ENCODE peak calls at places on chromosomes 3 and 15, in five cellular contexts. K is K562, H is HepG2, T is HCT116, X is GM12878. L is an unnamed sample.
A peak's percentile ranks its signal among the peaks of the same experiment; 100 is the strongest.

GRCh38 chr15:57376695-57377477 is 581 bp downstream of the CGNL1 start:
- DNase-seq in K (no peak), H (peak; percentile 66), T (no peak), X (no peak), L (no peak)

GRCh38 chr3:63774776-63775175 is 44.3 kb upstream of the C3orf49 start:
- DNase-seq in K (no peak), H (no peak), T (no peak), X (no peak), L (no peak)

GRCh38 chr15:60913901-60914300 is 315.2 kb downstream of the RORA start:
- DNase-seq in K (no peak), H (no peak), T (no peak), X (no peak), L (no peak)

GRCh38 chr3:110806924-110807323 is 264.7 kb upstream of the NECTIN3 start:
- DNase-seq in K (no peak), H (peak; percentile 4), T (no peak), X (no peak), L (no peak)

GRCh38 chr3:13715167-13715954 is 164.5 kb downstream of the WNT7A start:
- DNase-seq in K (no peak), H (no peak), T (no peak), X (no peak), L (peak; percentile 1)

GRCh38 chr3:148866261-148866660 is 1.2 kb downstream of the CPA3 start:
- DNase-seq in K (no peak), H (no peak), T (no peak), X (no peak), L (no peak)

GRCh38 chr3:122183521-122183892 is at the start of gene CASR:
- DNase-seq in K (no peak), H (no peak), T (no peak), X (no peak), L (no peak)

GRCh38 chr3:153513236-153513635 is 351.2 kb downstream of the RAP2B start:
- DNase-seq in K (peak; percentile 12), H (peak; percentile 3), T (peak; percentile 7), X (no peak), L (no peak)

GRCh38 chr3:107993771-107994170 is 97.1 kb downstream of the CD47 start:
- DNase-seq in K (no peak), H (no peak), T (no peak), X (no peak), L (no peak)

GRCh38 chr3:196689941-196690660 is 21.9 kb downstream of the CEP19 start:
- DNase-seq in K (no peak), H (no peak), T (no peak), X (no peak), L (no peak)

GRCh38 chr3:66598168-66598567 is 97.3 kb upstream of the LRIG1 start:
- DNase-seq in K (no peak), H (no peak), T (no peak), X (no peak), L (no peak)

GRCh38 chr15:75903331-75904240 is at the start of gene FBXO22:
- DNase-seq in K (peak; percentile 96), H (peak; percentile 82), T (peak; percentile 84), X (peak; percentile 68), L (peak; percentile 91)

GRCh38 chr3:99825239-99825638 is 7.6 kb downstream of the CMSS1 start:
- DNase-seq in K (peak; percentile 49), H (no peak), T (no peak), X (no peak), L (no peak)

GRCh38 chr3:162262145-162262544 is 765.5 kb downstream of the OTOL1 start:
- DNase-seq in K (no peak), H (no peak), T (no peak), X (no peak), L (no peak)

GRCh38 chr3:9776896-9777694 is 7.3 kb upstream of the CAMK1 start:
- DNase-seq in K (no peak), H (no peak), T (no peak), X (no peak), L (no peak)

GRCh38 chr3:171622126-171622525 is 161.9 kb upstream of the TNIK start:
- DNase-seq in K (no peak), H (no peak), T (no peak), X (no peak), L (no peak)

GRCh38 chr3:128878556-128879124 is 780 bp upstream of the ACAD9 start:
- DNase-seq in K (peak; percentile 51), H (peak; percentile 15), T (no peak), X (peak; percentile 8), L (peak; percentile 44)

GRCh38 chr3:142857056-142857455 is 31.8 kb downstream of the PCOLCE2 start:
- DNase-seq in K (peak; percentile 17), H (peak; percentile 57), T (peak; percentile 46), X (no peak), L (peak; percentile 65)

GRCh38 chr3:100850721-100851120 is 141.4 kb downstream of the TFG start:
- DNase-seq in K (no peak), H (no peak), T (no peak), X (no peak), L (no peak)

GRCh38 chr15:82850242-82850591 is 40.8 kb downstream of the WHAMM start:
- DNase-seq in K (no peak), H (no peak), T (no peak), X (no peak), L (peak; percentile 89)

GRCh38 chr15:63192604-63193206 is 3.3 kb downstream of the RAB8B start:
- DNase-seq in K (no peak), H (no peak), T (no peak), X (no peak), L (no peak)

GRCh38 chr15:93166675-93167074 is 77.7 kb upstream of the RGMA start:
- DNase-seq in K (no peak), H (no peak), T (no peak), X (no peak), L (no peak)

GRCh38 chr3:29763115-29763514 is 482.2 kb downstream of the RBMS3 start:
- DNase-seq in K (no peak), H (no peak), T (no peak), X (no peak), L (no peak)

GRCh38 chr3:120496278-120496975 is 45.6 kb upstream of the FSTL1 start:
- DNase-seq in K (no peak), H (no peak), T (no peak), X (no peak), L (no peak)

GRCh38 chr3:32570426-32571191 is at the start of gene DYNC1LI1:
- DNase-seq in K (peak; percentile 97), H (peak; percentile 80), T (peak; percentile 82), X (peak; percentile 65), L (peak; percentile 98)

GRCh38 chr3:103976931-103977339 is 1389.8 kb upstream of the ALCAM start:
- DNase-seq in K (no peak), H (peak; percentile 95), T (no peak), X (no peak), L (no peak)

GRCh38 chr15:78810377-78811123 is 714 bp downstream of the ADAMTS7 start:
- DNase-seq in K (peak; percentile 24), H (no peak), T (no peak), X (no peak), L (peak; percentile 85)

GRCh38 chr3:11553436-11554235 is 90.1 kb downstream of the VGLL4 start:
- DNase-seq in K (no peak), H (no peak), T (no peak), X (no peak), L (no peak)

GRCh38 chr3:17195192-17195611 is 310.4 kb downstream of the PLCL2 start:
- DNase-seq in K (no peak), H (no peak), T (no peak), X (peak; percentile 79), L (no peak)

GRCh38 chr3:47022540-47023161 is 43.2 kb downstream of the NBEAL2 start:
- DNase-seq in K (no peak), H (no peak), T (no peak), X (no peak), L (no peak)

GRCh38 chr3:123371859-123372767 is 76.8 kb downstream of the ADCY5 start:
- DNase-seq in K (no peak), H (no peak), T (no peak), X (no peak), L (no peak)

GRCh38 chr3:13711911-13712650 is 163.2 kb downstream of the FBLN2 start:
- DNase-seq in K (no peak), H (no peak), T (no peak), X (no peak), L (no peak)

GRCh38 chr15:48336940-48337339 is 5.7 kb downstream of the DUT start:
- DNase-seq in K (peak; percentile 51), H (peak; percentile 36), T (peak; percentile 8), X (no peak), L (peak; percentile 41)
- TF ChIP-seq CTCF in K (peak; percentile 62), H (peak; percentile 72), T (peak; percentile 8), X (peak; percentile 62), L (peak; percentile 55)

DNA sequence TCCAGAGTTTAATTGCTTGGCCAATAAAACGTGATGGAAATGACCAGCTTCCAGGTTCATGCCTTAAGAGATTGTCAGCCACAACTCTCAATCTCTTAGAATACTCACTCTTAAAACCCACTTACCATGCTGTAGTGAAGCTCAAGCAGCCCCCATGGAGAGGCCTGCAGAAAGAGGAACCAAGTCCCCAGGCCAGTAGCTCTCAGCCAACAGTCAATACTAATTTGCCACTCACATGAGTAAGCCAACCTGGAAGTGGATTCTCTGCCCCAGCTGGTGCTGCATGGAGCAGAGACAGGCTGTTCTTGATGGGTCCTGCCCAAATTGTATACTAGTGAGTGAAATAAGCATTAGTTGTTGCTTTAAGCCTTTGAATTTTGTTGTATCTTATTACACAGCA is 155.9 kb downstream of the OXSM start:
- DNase-seq in K (no peak), H (no peak), T (no peak), X (no peak), L (no peak)
- TF ChIP-seq ZBTB33 in K (no peak), H (no peak), T (no peak), X (no peak), L (no peak)

GRCh38 chr15:40584191-40584590 is 9.9 kb upstream of the KNL1 start:
- DNase-seq in K (no peak), H (no peak), T (no peak), X (no peak), L (no peak)

GRCh38 chr15:40578892-40579291 is 9.8 kb downstream of the RPUSD2 start:
- DNase-seq in K (no peak), H (no peak), T (no peak), X (no peak), L (no peak)

DNA sequence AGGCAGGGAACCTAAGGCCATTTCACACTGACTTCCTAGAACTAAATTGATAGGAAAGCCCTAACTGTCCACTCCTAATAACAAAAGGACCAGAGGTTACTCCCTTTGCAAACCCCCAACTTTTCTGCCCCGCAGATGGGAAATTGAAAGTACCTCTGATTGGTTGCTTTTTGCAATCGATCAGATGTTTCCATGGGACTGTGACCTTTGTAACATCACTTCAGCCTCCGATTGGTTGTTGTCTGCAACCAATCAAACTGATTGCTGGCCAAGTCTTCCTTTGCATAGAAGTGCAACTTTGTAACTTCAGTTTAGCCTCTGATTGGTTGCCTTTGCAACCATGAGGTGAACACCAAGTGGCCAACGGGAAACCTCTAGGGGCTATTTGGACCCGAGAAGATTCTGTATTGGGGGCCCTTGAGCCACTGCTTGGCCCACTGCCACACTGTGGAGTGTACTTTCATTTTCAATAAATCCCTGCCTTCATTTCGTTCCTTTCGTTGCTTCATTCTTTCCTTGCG is 11.3 kb upstream of the KNL1 start:
- DNase-seq in K (peak; percentile 68), H (peak; percentile 99), T (peak; percentile 86), X (no peak), L (no peak)
- TF ChIP-seq CTCF in K (no peak), H (no peak), T (no peak), X (no peak), L (no peak)

GRCh38 chr3:36911990-36912804 is 32.7 kb downstream of the TRANK1 start:
- DNase-seq in K (peak; percentile 59), H (peak; percentile 10), T (no peak), X (peak; percentile 97), L (no peak)
- TF ChIP-seq ZBTB33 in K (no peak), H (no peak), T (no peak), X (no peak), L (no peak)

GRCh38 chr15:58517252-58517681 is 85.5 kb downstream of the LIPC start:
- DNase-seq in K (peak; percentile 24), H (no peak), T (peak; percentile 6), X (peak; percentile 32), L (no peak)
- TF ChIP-seq CTCF in K (no peak), H (peak; percentile 12), T (no peak), X (no peak), L (no peak)